ENCODE peak calls at places on chromosomes 11 and 22, in five cellular contexts. A is A549, C is IMR-90, H is Calu3, L is body of pancreas. T is an unnamed sample.

GRCh38 chr11:59574932-59575904 is 40.4 kb downstream of the OSBP start:
- DNase-seq in A (no peak), C (no peak), H (no peak), L (no peak), T (no peak)

GRCh38 chr11:58788355-58789023 is 56.0 kb downstream of the GLYATL2 start:
- DNase-seq in A (peak; percentile 42), C (peak; percentile 61), H (peak; percentile 59), L (peak; percentile 55), T (peak; percentile 53)

GRCh38 chr11:118497831-118498230 is 29.4 kb upstream of the TTC36 start:
- DNase-seq in A (no peak), C (peak; percentile 68), H (no peak), L (no peak), T (no peak)

GRCh38 chr22:50032109-50032871 is 19.7 kb upstream of the IL17REL start:
- DNase-seq in A (no peak), C (no peak), H (no peak), L (no peak), T (no peak)

GRCh38 chr22:37019309-37020191 is at the start of the genes MPST and TST:
- DNase-seq in A (peak; percentile 63), C (peak; percentile 61), H (peak; percentile 75), L (peak; percentile 86), T (peak; percentile 95)

GRCh38 chr11:128302425-128303186 is 284.8 kb downstream of the ETS1 start:
- DNase-seq in A (no peak), C (no peak), H (no peak), L (peak; percentile 29), T (peak; percentile 31)

GRCh38 chr11:62552931-62553838 is 6.6 kb upstream of the AHNAK start:
- DNase-seq in A (peak; percentile 95), C (peak; percentile 96), H (peak; percentile 87), L (peak; percentile 84), T (no peak)

GRCh38 chr11:33292306-33292705 is 35.1 kb downstream of the HIPK3 start:
- DNase-seq in A (no peak), C (no peak), H (no peak), L (no peak), T (no peak)

GRCh38 chr22:34055525-34056200 is 135.4 kb upstream of the LARGE1 start:
- DNase-seq in A (peak; percentile 39), C (no peak), H (no peak), L (peak; percentile 2), T (no peak)

GRCh38 chr11:13891911-13892310 is 70.6 kb upstream of the SPON1 start:
- DNase-seq in A (no peak), C (no peak), H (no peak), L (no peak), T (no peak)

GRCh38 chr22:43163241-43163795 is 12.0 kb downstream of the TSPO start:
- DNase-seq in A (no peak), C (no peak), H (no peak), L (no peak), T (no peak)

GRCh38 chr11:1153105-1153950 is 4.4 kb upstream of the MUC5AC start:
- DNase-seq in A (peak; percentile 88), C (no peak), H (peak; percentile 72), L (no peak), T (no peak)

GRCh38 chr11:130212431-130212961 is 52.9 kb downstream of the ST14 start:
- DNase-seq in A (no peak), C (no peak), H (no peak), L (no peak), T (peak; percentile 33)

GRCh38 chr11:2287102-2287501 is 14.6 kb downstream of the C11orf21 start:
- DNase-seq in A (no peak), C (no peak), H (no peak), L (peak; percentile 1), T (no peak)

GRCh38 chr11:126281666-126282175 is 1.2 kb upstream of the TIRAP start:
- DNase-seq in A (no peak), C (no peak), H (no peak), L (no peak), T (no peak)

GRCh38 chr11:92141159-92141558 is 83.5 kb upstream of the FAT3 start:
- DNase-seq in A (no peak), C (no peak), H (no peak), L (no peak), T (no peak)

GRCh38 chr11:92131289-92131890 is 93.2 kb upstream of the FAT3 start:
- DNase-seq in A (peak; percentile 70), C (no peak), H (no peak), L (no peak), T (no peak)

GRCh38 chr11:92140021-92140420 is 84.6 kb upstream of the FAT3 start:
- DNase-seq in A (no peak), C (no peak), H (no peak), L (no peak), T (no peak)

GRCh38 chr11:92141725-92142124 is 82.9 kb upstream of the FAT3 start:
- DNase-seq in A (no peak), C (no peak), H (no peak), L (no peak), T (no peak)

DNA sequence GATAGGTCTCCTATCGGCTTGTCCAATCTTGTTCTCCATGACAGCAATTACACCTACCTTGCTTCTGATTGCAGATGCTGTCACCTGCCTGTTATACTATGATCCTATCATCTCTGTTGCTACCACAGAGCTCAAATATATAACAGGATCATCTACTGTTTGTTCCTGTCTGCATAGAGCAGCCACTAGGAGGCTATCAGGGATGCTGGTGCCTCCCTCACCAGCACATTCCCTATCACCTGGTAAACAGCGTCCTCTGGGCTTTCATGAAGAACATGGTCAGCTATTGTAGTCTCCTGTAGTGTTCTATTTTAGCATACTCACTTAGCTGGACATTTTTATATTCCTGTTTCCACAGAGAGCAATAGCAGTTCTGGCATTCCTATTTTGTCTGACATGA is 87.8 kb upstream of the FAT3 start:
- DNase-seq in A (peak; percentile 48), C (no peak), H (no peak), L (no peak), T (no peak)
- TF ChIP-seq CTCF in A (peak; percentile 16), C (no peak), H (no peak), L (peak; percentile 9), T (no peak)

DNA sequence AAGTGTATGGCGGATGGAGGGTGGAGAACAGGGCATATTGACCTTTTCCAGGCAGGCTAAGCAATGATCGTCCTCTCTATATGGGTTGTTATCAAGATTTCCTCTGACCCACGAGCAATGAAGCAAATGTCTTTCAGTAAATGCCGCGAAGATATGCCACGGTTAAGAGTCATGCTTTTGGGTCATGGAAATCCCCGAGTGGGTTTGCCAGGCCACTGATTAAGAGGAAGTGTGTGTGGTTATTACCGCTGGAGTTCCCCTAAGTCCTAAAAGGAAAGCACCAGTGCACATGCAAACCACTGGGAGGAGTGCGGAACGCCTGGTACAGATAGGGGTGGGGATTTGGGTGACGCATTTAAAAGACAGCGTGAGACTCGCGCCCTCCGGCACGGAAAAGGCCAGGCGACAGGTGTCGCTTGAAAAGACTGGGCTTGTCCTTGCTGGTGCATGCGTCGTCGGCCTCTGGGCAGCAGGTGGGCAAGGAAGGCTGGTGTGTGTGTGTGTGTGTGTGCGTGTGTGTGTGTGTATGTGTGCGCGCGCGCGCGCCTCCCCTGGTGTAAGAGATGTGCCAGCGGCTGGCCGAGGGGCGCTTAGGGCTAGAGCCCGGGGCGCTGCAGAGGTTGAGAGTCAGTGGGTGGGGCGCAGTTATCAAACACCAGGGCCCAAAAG is at the start of gene BIRC3:
- DNase-seq in A (peak; percentile 97), C (peak; percentile 98), H (peak; percentile 90), L (peak; percentile 95), T (peak; percentile 81)
- TF ChIP-seq CTCF in A (peak; percentile 3), C (peak; percentile 36), H (no peak), L (peak; percentile 68), T (no peak)

GRCh38 chr22:29312218-29313125 is 3.0 kb downstream of the RASL10A start:
- DNase-seq in A (no peak), C (no peak), H (no peak), L (no peak), T (peak; percentile 45)

GRCh38 chr22:29311468-29312217 is 3.9 kb downstream of the RASL10A start:
- DNase-seq in A (no peak), C (no peak), H (no peak), L (no peak), T (peak; percentile 47)

GRCh38 chr22:29314537-29315285 is 786 bp downstream of the RASL10A start:
- DNase-seq in A (no peak), C (no peak), H (peak; percentile 35), L (no peak), T (peak; percentile 62)

GRCh38 chr22:29314074-29314473 is 1.4 kb downstream of the RASL10A start:
- DNase-seq in A (no peak), C (no peak), H (no peak), L (no peak), T (peak; percentile 65)

GRCh38 chr22:29313126-29314071 is 2.1 kb downstream of the RASL10A start:
- DNase-seq in A (peak; percentile 70), C (no peak), H (no peak), L (no peak), T (peak; percentile 79)
- TF ChIP-seq CTCF in A (peak; percentile 28), C (peak; percentile 49), H (peak; percentile 50), L (peak; percentile 51), T (peak; percentile 53)

DNA sequence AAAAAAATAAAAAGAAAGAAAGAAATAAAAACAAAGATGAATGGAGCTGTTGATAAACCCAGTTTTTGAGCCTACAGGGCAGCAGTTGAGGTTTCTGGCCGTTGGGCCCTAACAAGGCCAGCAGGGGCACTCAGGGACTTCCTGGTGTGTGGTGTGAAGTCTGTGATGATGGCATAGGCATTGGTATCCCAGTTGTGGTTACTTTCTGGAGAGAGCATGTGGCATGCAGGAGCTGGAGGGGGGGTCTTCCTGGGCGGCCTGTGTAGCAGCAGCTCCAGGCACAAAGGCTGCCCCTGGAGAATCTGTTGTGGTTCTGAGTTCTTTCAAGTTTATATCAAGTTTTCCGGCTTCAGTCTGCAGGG is 2.0 kb upstream of the TXNRD2 start:
- DNase-seq in A (peak; percentile 46), C (peak; percentile 76), H (no peak), L (no peak), T (peak; percentile 44)
- TF ChIP-seq CTCF in A (no peak), C (peak; percentile 23), H (no peak), L (no peak), T (peak; percentile 15)

DNA sequence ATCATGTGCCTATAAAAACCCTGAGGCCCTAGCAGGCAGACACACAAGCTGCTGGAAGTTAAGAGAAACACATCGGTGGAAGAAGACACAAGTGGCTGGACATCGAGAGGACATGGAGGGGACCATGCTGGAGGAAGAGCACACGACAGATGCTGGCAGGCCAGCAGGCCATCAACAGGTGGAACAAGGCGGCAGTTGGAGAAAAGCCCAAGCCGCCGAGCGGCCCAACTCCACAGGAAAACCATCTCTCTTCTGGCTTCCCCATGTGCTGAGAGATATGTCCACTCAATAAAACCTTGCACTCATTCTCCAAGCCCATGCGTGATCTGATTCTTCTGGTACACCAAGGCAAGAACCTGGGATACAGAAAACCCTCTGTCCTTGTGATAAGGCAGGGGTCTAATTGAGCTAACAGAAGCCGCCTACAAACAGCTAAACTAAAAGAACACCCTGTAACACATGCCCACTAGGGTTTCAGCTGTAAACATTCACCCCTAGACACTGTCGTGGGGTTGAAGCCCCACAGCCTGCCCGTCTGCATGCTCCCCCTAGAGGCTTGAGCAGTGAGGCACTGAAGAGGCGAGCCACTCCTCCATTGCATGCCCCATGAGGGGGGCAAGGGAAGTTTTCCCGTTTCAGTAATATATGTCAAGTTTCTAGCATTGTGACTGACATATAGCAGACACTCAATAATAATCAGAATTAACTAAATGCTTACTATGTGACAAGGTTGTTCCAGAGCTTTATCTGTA is 39.0 kb upstream of the MMP20 start:
- DNase-seq in A (peak; percentile 16), C (no peak), H (peak; percentile 35), L (no peak), T (no peak)
- TF ChIP-seq CTCF in A (no peak), C (peak; percentile 35), H (no peak), L (no peak), T (peak; percentile 49)

GRCh38 chr11:65859134-65859811 is 960 bp upstream of the MUS81 start:
- DNase-seq in A (peak; percentile 99), C (peak; percentile 98), H (peak; percentile 97), L (peak; percentile 98), T (peak; percentile 96)
- TF ChIP-seq CTCF in A (no peak), C (no peak), H (no peak), L (no peak), T (no peak)

GRCh38 chr11:45282070-45282469 is 4.1 kb downstream of the SYT13 start:
- DNase-seq in A (no peak), C (no peak), H (peak; percentile 27), L (no peak), T (no peak)
- TF ChIP-seq CTCF in A (no peak), C (no peak), H (no peak), L (no peak), T (no peak)

T was measured in GM20000.